ENCODE peak calls at places on chromosomes 6 and 20, in seven cellular contexts. One of them, this sample, is unnamed.

GRCh38 chr6:161924516-161925116 is 650.8 kb upstream of the AGPAT4 start:
- DNase-seq in lower leg skin: no peak
- DNase-seq in AG10803: no peak
- DNase-seq in WERI-Rb-1: no peak
- DNase-seq in upper lobe of right lung: no peak
- DNase-seq in mammary epithelial cell: no peak
- DNase-seq in astrocyte of the spinal cord: no peak
- DNase-seq in this sample: no peak

GRCh38 chr6:166512567-166512966 is 73.9 kb downstream of the RAMACL start:
- DNase-seq in AG10803: no peak
- DNase-seq in lower leg skin: no peak
- DNase-seq in astrocyte of the spinal cord: no peak
- DNase-seq in WERI-Rb-1: peak; percentile 44
- DNase-seq in upper lobe of right lung: no peak
- DNase-seq in mammary epithelial cell: no peak
- DNase-seq in this sample: peak; percentile 63

GRCh38 chr6:13929196-13929595 is 4.4 kb downstream of the RNF182 start:
- DNase-seq in WERI-Rb-1: no peak
- DNase-seq in lower leg skin: no peak
- DNase-seq in astrocyte of the spinal cord: no peak
- DNase-seq in upper lobe of right lung: no peak
- DNase-seq in mammary epithelial cell: no peak
- DNase-seq in AG10803: no peak
- DNase-seq in this sample: no peak

GRCh38 chr6:24583463-24584389 is 62.3 kb downstream of the KIAA0319 start:
- DNase-seq in mammary epithelial cell: peak; percentile 51
- DNase-seq in lower leg skin: peak; percentile 62
- DNase-seq in AG10803: peak; percentile 52
- DNase-seq in astrocyte of the spinal cord: peak; percentile 69
- DNase-seq in WERI-Rb-1: peak; percentile 91
- DNase-seq in upper lobe of right lung: peak; percentile 83
- DNase-seq in this sample: peak; percentile 55

GRCh38 chr20:12293900-12294299 is 376.2 kb downstream of the BTBD3 start:
- DNase-seq in AG10803: no peak
- DNase-seq in upper lobe of right lung: no peak
- DNase-seq in astrocyte of the spinal cord: no peak
- DNase-seq in WERI-Rb-1: no peak
- DNase-seq in mammary epithelial cell: no peak
- DNase-seq in lower leg skin: no peak
- DNase-seq in this sample: no peak

GRCh38 chr20:48679603-48680002 is 148.2 kb downstream of the PREX1 start:
- DNase-seq in astrocyte of the spinal cord: no peak
- DNase-seq in lower leg skin: no peak
- DNase-seq in upper lobe of right lung: no peak
- DNase-seq in WERI-Rb-1: peak; percentile 43
- DNase-seq in mammary epithelial cell: no peak
- DNase-seq in AG10803: no peak
- DNase-seq in this sample: peak; percentile 55

GRCh38 chr6:166904101-166904746 is 52.1 kb downstream of the RNASET2 start:
- DNase-seq in WERI-Rb-1: no peak
- DNase-seq in astrocyte of the spinal cord: peak; percentile 17
- DNase-seq in mammary epithelial cell: no peak
- DNase-seq in upper lobe of right lung: no peak
- DNase-seq in lower leg skin: no peak
- DNase-seq in AG10803: no peak
- DNase-seq in this sample: peak; percentile 57

GRCh38 chr6:163085861-163086562 is 328.5 kb upstream of the QKI start:
- DNase-seq in AG10803: no peak
- DNase-seq in lower leg skin: no peak
- DNase-seq in mammary epithelial cell: no peak
- DNase-seq in WERI-Rb-1: no peak
- DNase-seq in astrocyte of the spinal cord: no peak
- DNase-seq in upper lobe of right lung: no peak
- DNase-seq in this sample: no peak

GRCh38 chr6:120173250-120173649 is 823.7 kb upstream of the MAN1A1 start:
- DNase-seq in lower leg skin: no peak
- DNase-seq in mammary epithelial cell: no peak
- DNase-seq in astrocyte of the spinal cord: no peak
- DNase-seq in AG10803: no peak
- DNase-seq in WERI-Rb-1: no peak
- DNase-seq in upper lobe of right lung: no peak
- DNase-seq in this sample: no peak

GRCh38 chr6:153003294-153003645 is 761 bp upstream of the MTRF1L start:
- DNase-seq in AG10803: no peak
- DNase-seq in mammary epithelial cell: peak; percentile 47
- DNase-seq in lower leg skin: no peak
- DNase-seq in WERI-Rb-1: no peak
- DNase-seq in astrocyte of the spinal cord: no peak
- DNase-seq in upper lobe of right lung: no peak
- DNase-seq in this sample: no peak

GRCh38 chr20:6976535-6976934 is 209.0 kb downstream of the BMP2 start:
- DNase-seq in WERI-Rb-1: no peak
- DNase-seq in astrocyte of the spinal cord: no peak
- DNase-seq in upper lobe of right lung: no peak
- DNase-seq in AG10803: no peak
- DNase-seq in lower leg skin: no peak
- DNase-seq in mammary epithelial cell: peak; percentile 27
- DNase-seq in this sample: no peak

GRCh38 chr20:10877345-10877744 is 203.5 kb upstream of the JAG1 start:
- DNase-seq in astrocyte of the spinal cord: no peak
- DNase-seq in AG10803: peak; percentile 22
- DNase-seq in upper lobe of right lung: no peak
- DNase-seq in WERI-Rb-1: no peak
- DNase-seq in mammary epithelial cell: no peak
- DNase-seq in lower leg skin: no peak
- DNase-seq in this sample: no peak

GRCh38 chr6:86107985-86108384 is 465.3 kb upstream of the SYNCRIP start:
- DNase-seq in lower leg skin: no peak
- DNase-seq in WERI-Rb-1: no peak
- DNase-seq in AG10803: no peak
- DNase-seq in astrocyte of the spinal cord: no peak
- DNase-seq in mammary epithelial cell: no peak
- DNase-seq in upper lobe of right lung: no peak
- DNase-seq in this sample: no peak

GRCh38 chr20:9409352-9409751 is 105.0 kb upstream of the LAMP5 start:
- DNase-seq in upper lobe of right lung: no peak
- DNase-seq in lower leg skin: no peak
- DNase-seq in astrocyte of the spinal cord: peak; percentile 52
- DNase-seq in AG10803: peak; percentile 67
- DNase-seq in mammary epithelial cell: peak; percentile 43
- DNase-seq in WERI-Rb-1: no peak
- DNase-seq in this sample: no peak

GRCh38 chr6:45026003-45026516 is 302.1 kb upstream of the RUNX2 start:
- DNase-seq in lower leg skin: no peak
- DNase-seq in WERI-Rb-1: no peak
- DNase-seq in mammary epithelial cell: no peak
- DNase-seq in upper lobe of right lung: no peak
- DNase-seq in astrocyte of the spinal cord: no peak
- DNase-seq in AG10803: peak; percentile 36
- DNase-seq in this sample: no peak

GRCh38 chr20:31751126-31751525 is 12.0 kb downstream of the TPX2 start:
- DNase-seq in upper lobe of right lung: no peak
- DNase-seq in lower leg skin: no peak
- DNase-seq in WERI-Rb-1: no peak
- DNase-seq in mammary epithelial cell: no peak
- DNase-seq in astrocyte of the spinal cord: peak; percentile 83
- DNase-seq in AG10803: peak; percentile 98
- DNase-seq in this sample: no peak

GRCh38 chr6:163228041-163228440 is 186.5 kb upstream of the QKI start:
- DNase-seq in AG10803: no peak
- DNase-seq in WERI-Rb-1: no peak
- DNase-seq in lower leg skin: no peak
- DNase-seq in mammary epithelial cell: no peak
- DNase-seq in astrocyte of the spinal cord: no peak
- DNase-seq in upper lobe of right lung: no peak
- DNase-seq in this sample: no peak

GRCh38 chr20:23152308-23152892 is 66.3 kb upstream of the CD93 start:
- DNase-seq in lower leg skin: no peak
- DNase-seq in AG10803: peak; percentile 79
- DNase-seq in mammary epithelial cell: no peak
- DNase-seq in WERI-Rb-1: peak; percentile 66
- DNase-seq in astrocyte of the spinal cord: peak; percentile 61
- DNase-seq in upper lobe of right lung: no peak
- DNase-seq in this sample: no peak

GRCh38 chr6:10613077-10613476 is 81.3 kb downstream of the C6orf52 start:
- DNase-seq in mammary epithelial cell: no peak
- DNase-seq in upper lobe of right lung: no peak
- DNase-seq in lower leg skin: no peak
- DNase-seq in astrocyte of the spinal cord: peak; percentile 50
- DNase-seq in AG10803: no peak
- DNase-seq in WERI-Rb-1: no peak
- DNase-seq in this sample: no peak

GRCh38 chr20:62641749-62642665 is at the start of gene SLCO4A1:
- DNase-seq in mammary epithelial cell: peak; percentile 39
- DNase-seq in WERI-Rb-1: peak; percentile 91
- DNase-seq in lower leg skin: no peak
- DNase-seq in upper lobe of right lung: peak; percentile 82
- DNase-seq in astrocyte of the spinal cord: peak; percentile 37
- DNase-seq in AG10803: no peak
- DNase-seq in this sample: peak; percentile 96

GRCh38 chr6:80541186-80541585 is 434.7 kb downstream of the BCKDHB start:
- DNase-seq in lower leg skin: no peak
- DNase-seq in astrocyte of the spinal cord: peak; percentile 83
- DNase-seq in AG10803: peak; percentile 88
- DNase-seq in mammary epithelial cell: peak; percentile 93
- DNase-seq in WERI-Rb-1: no peak
- DNase-seq in upper lobe of right lung: no peak
- DNase-seq in this sample: no peak

GRCh38 chr6:4036581-4036980 is 42.4 kb downstream of the FAM217A start:
- DNase-seq in upper lobe of right lung: no peak
- DNase-seq in lower leg skin: no peak
- DNase-seq in AG10803: no peak
- DNase-seq in astrocyte of the spinal cord: no peak
- DNase-seq in mammary epithelial cell: no peak
- DNase-seq in WERI-Rb-1: no peak
- DNase-seq in this sample: no peak

GRCh38 chr6:116329156-116329555 is 41.6 kb upstream of the DSE start:
- DNase-seq in lower leg skin: no peak
- DNase-seq in upper lobe of right lung: no peak
- DNase-seq in WERI-Rb-1: no peak
- DNase-seq in AG10803: peak; percentile 43
- DNase-seq in astrocyte of the spinal cord: no peak
- DNase-seq in mammary epithelial cell: no peak
- DNase-seq in this sample: no peak

GRCh38 chr6:47334334-47334733 is 24.6 kb upstream of the TNFRSF21 start:
- DNase-seq in AG10803: no peak
- DNase-seq in mammary epithelial cell: no peak
- DNase-seq in upper lobe of right lung: no peak
- DNase-seq in astrocyte of the spinal cord: no peak
- DNase-seq in WERI-Rb-1: no peak
- DNase-seq in lower leg skin: no peak
- DNase-seq in this sample: no peak
- TF ChIP-seq CTCF in AG10803: no peak
- TF ChIP-seq CTCF in mammary epithelial cell: no peak
- TF ChIP-seq CTCF in upper lobe of right lung: no peak
- TF ChIP-seq CTCF in astrocyte of the spinal cord: no peak
- TF ChIP-seq CTCF in WERI-Rb-1: no peak
- TF ChIP-seq CTCF in lower leg skin: no peak
- TF ChIP-seq CTCF in this sample: no peak

GRCh38 chr6:19806971-19807396 is 30.2 kb upstream of the ID4 start:
- DNase-seq in AG10803: no peak
- DNase-seq in upper lobe of right lung: no peak
- DNase-seq in WERI-Rb-1: no peak
- DNase-seq in astrocyte of the spinal cord: no peak
- DNase-seq in lower leg skin: no peak
- DNase-seq in mammary epithelial cell: no peak
- DNase-seq in this sample: no peak

GRCh38 chr6:19811397-19812079 is 25.6 kb upstream of the ID4 start:
- DNase-seq in lower leg skin: no peak
- DNase-seq in WERI-Rb-1: no peak
- DNase-seq in upper lobe of right lung: no peak
- DNase-seq in AG10803: no peak
- DNase-seq in astrocyte of the spinal cord: no peak
- DNase-seq in mammary epithelial cell: no peak
- DNase-seq in this sample: no peak

GRCh38 chr6:19812512-19813119 is 24.6 kb upstream of the ID4 start:
- DNase-seq in WERI-Rb-1: no peak
- DNase-seq in lower leg skin: no peak
- DNase-seq in mammary epithelial cell: peak; percentile 8
- DNase-seq in astrocyte of the spinal cord: peak; percentile 59
- DNase-seq in upper lobe of right lung: no peak
- DNase-seq in AG10803: peak; percentile 72
- DNase-seq in this sample: no peak
- TF ChIP-seq CTCF in WERI-Rb-1: peak; percentile 73
- TF ChIP-seq CTCF in lower leg skin: no peak
- TF ChIP-seq CTCF in mammary epithelial cell: peak; percentile 78
- TF ChIP-seq CTCF in astrocyte of the spinal cord: peak; percentile 75
- TF ChIP-seq CTCF in upper lobe of right lung: peak; percentile 69
- TF ChIP-seq CTCF in AG10803: peak; percentile 75
- TF ChIP-seq CTCF in this sample: no peak

DNA sequence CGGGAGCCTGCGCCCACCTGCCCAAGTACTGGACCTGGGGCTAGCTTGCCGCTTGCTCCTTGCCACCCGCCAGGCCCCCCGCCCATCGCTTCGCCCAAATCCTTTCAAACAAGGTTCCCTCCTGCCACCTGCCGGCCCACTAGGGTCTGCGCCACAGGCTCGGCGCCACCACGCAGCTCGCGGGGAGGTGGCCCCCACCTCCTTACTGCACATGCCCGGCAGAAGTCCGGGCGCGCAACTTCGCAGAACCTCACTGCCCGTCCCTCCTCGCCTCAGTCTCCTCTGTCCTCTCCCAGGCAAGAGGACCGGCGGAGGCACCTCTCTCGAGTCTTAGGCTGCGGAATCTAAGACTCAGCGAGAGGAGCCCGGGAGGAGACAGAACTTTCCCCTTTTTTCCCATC is 11.2 kb downstream of the GNAS-AS1 start:
- DNase-seq in AG10803: no peak
- DNase-seq in lower leg skin: no peak
- DNase-seq in upper lobe of right lung: no peak
- DNase-seq in astrocyte of the spinal cord: peak; percentile 26
- DNase-seq in mammary epithelial cell: peak; percentile 16
- DNase-seq in WERI-Rb-1: peak; percentile 62
- DNase-seq in this sample: no peak
- TF ChIP-seq CTCF in AG10803: peak; percentile 23
- TF ChIP-seq CTCF in lower leg skin: no peak
- TF ChIP-seq CTCF in upper lobe of right lung: peak; percentile 33
- TF ChIP-seq CTCF in astrocyte of the spinal cord: peak; percentile 46
- TF ChIP-seq CTCF in mammary epithelial cell: peak; percentile 54
- TF ChIP-seq CTCF in WERI-Rb-1: peak; percentile 62
- TF ChIP-seq CTCF in this sample: peak; percentile 27

GRCh38 chr6:6604566-6604965 is 16.0 kb downstream of the LY86 start:
- DNase-seq in mammary epithelial cell: no peak
- DNase-seq in lower leg skin: no peak
- DNase-seq in astrocyte of the spinal cord: no peak
- DNase-seq in upper lobe of right lung: no peak
- DNase-seq in WERI-Rb-1: no peak
- DNase-seq in AG10803: no peak
- DNase-seq in this sample: no peak

GRCh38 chr6:6610031-6610591 is 21.6 kb downstream of the LY86 start:
- DNase-seq in mammary epithelial cell: no peak
- DNase-seq in WERI-Rb-1: no peak
- DNase-seq in AG10803: no peak
- DNase-seq in lower leg skin: no peak
- DNase-seq in upper lobe of right lung: no peak
- DNase-seq in astrocyte of the spinal cord: no peak
- DNase-seq in this sample: peak; percentile 64

GRCh38 chr6:6603317-6603716 is 14.8 kb downstream of the LY86 start:
- DNase-seq in lower leg skin: no peak
- DNase-seq in upper lobe of right lung: no peak
- DNase-seq in mammary epithelial cell: no peak
- DNase-seq in AG10803: no peak
- DNase-seq in WERI-Rb-1: no peak
- DNase-seq in astrocyte of the spinal cord: no peak
- DNase-seq in this sample: no peak

GRCh38 chr6:6604015-6604414 is 15.5 kb downstream of the LY86 start:
- DNase-seq in upper lobe of right lung: no peak
- DNase-seq in astrocyte of the spinal cord: no peak
- DNase-seq in AG10803: no peak
- DNase-seq in WERI-Rb-1: no peak
- DNase-seq in mammary epithelial cell: no peak
- DNase-seq in lower leg skin: no peak
- DNase-seq in this sample: no peak

GRCh38 chr6:6605873-6606272 is 17.4 kb downstream of the LY86 start:
- DNase-seq in lower leg skin: no peak
- DNase-seq in WERI-Rb-1: no peak
- DNase-seq in mammary epithelial cell: no peak
- DNase-seq in AG10803: no peak
- DNase-seq in astrocyte of the spinal cord: no peak
- DNase-seq in upper lobe of right lung: no peak
- DNase-seq in this sample: no peak
- TF ChIP-seq CTCF in lower leg skin: no peak
- TF ChIP-seq CTCF in WERI-Rb-1: no peak
- TF ChIP-seq CTCF in mammary epithelial cell: no peak
- TF ChIP-seq CTCF in AG10803: no peak
- TF ChIP-seq CTCF in astrocyte of the spinal cord: no peak
- TF ChIP-seq CTCF in upper lobe of right lung: no peak
- TF ChIP-seq CTCF in this sample: no peak

This sample was measured in GM13976.